ENCODE peak calls at places on chromosomes 16 and 17, in nine cellular contexts. E is stimulated activated CD8-positive, alpha-beta memory T cell treated with anti-CD3 and anti-CD28 coated beads, Interleukin-15, amount 100 ng/mL, for 4 hours; B is fibroblast of mammary gland; W is body of pancreas; X is cerebellar nuclear complex; G is naive B cell; L is progenitor cell of endocrine pancreas; N is cortex of kidney; Q is AG08395. H is an unnamed sample.
A peak's percentile ranks its signal among the peaks of the same experiment; 100 is the strongest.

GRCh38 chr16:53785044-53785443 is 81.1 kb downstream of the FTO start:
- DNase-seq in E (no peak), B (peak; percentile 31), W (no peak), X (no peak), G (no peak), L (no peak), N (no peak), Q (no peak), H (peak; percentile 49)

GRCh38 chr17:17119533-17119932 is 77.3 kb downstream of the MPRIP start:
- DNase-seq in E (peak; percentile 24), B (peak; percentile 75), W (peak; percentile 44), X (no peak), G (no peak), L (no peak), N (no peak), Q (peak; percentile 41), H (no peak)

GRCh38 chr17:49209061-49209571 is 1.3 kb downstream of the GNGT2 start:
- DNase-seq in E (no peak), B (no peak), W (no peak), X (no peak), G (no peak), L (no peak), N (no peak), Q (no peak), H (no peak)

GRCh38 chr17:78919816-78920516 is 5.2 kb downstream of the TIMP2 start:
- DNase-seq in E (no peak), B (no peak), W (no peak), X (no peak), G (no peak), L (no peak), N (no peak), Q (no peak), H (no peak)

GRCh38 chr17:82100502-82101298 is 2.7 kb upstream of the FASN start:
- DNase-seq in E (no peak), B (no peak), W (no peak), X (no peak), G (no peak), L (no peak), N (no peak), Q (no peak), H (no peak)

GRCh38 chr16:349211-349610 is 3.3 kb downstream of the AXIN1 start:
- DNase-seq in E (no peak), B (no peak), W (no peak), X (no peak), G (no peak), L (no peak), N (no peak), Q (no peak), H (no peak)

GRCh38 chr17:58172369-58173071 is 5.7 kb downstream of the OR4D2 start:
- DNase-seq in E (no peak), B (peak; percentile 42), W (no peak), X (no peak), G (no peak), L (no peak), N (no peak), Q (peak; percentile 24), H (no peak)

GRCh38 chr16:13939821-13940220 is 19.9 kb downstream of the ERCC4 start:
- DNase-seq in E (no peak), B (peak; percentile 57), W (no peak), X (no peak), G (no peak), L (no peak), N (no peak), Q (no peak), H (no peak)

GRCh38 chr16:50806099-50807062 is 64.5 kb downstream of the CYLD start:
- DNase-seq in E (peak; percentile 56), B (peak; percentile 89), W (peak; percentile 90), X (peak; percentile 87), G (peak; percentile 81), L (peak; percentile 77), N (no peak), Q (peak; percentile 87), H (peak; percentile 88)

GRCh38 chr17:42608692-42609181 is 437 bp downstream of the RETREG3 start:
- DNase-seq in E (no peak), B (peak; percentile 5), W (no peak), X (no peak), G (no peak), L (no peak), N (no peak), Q (no peak), H (no peak)

GRCh38 chr17:80089762-80090161 is 11.6 kb upstream of the GAA start:
- DNase-seq in E (no peak), B (no peak), W (no peak), X (no peak), G (no peak), L (no peak), N (no peak), Q (no peak), H (no peak)

GRCh38 chr16:3029499-3030127 is 5.8 kb downstream of the THOC6 start:
- DNase-seq in E (no peak), B (peak; percentile 36), W (peak; percentile 24), X (no peak), G (no peak), L (no peak), N (no peak), Q (peak; percentile 53), H (no peak)

GRCh38 chr17:77827461-77827968 is 131.0 kb upstream of the TNRC6C start:
- DNase-seq in E (no peak), B (no peak), W (no peak), X (no peak), G (no peak), L (no peak), N (no peak), Q (no peak), H (no peak)

GRCh38 chr16:3754304-3754703 is 37.0 kb upstream of the TRAP1 start:
- DNase-seq in E (no peak), B (no peak), W (no peak), X (no peak), G (no peak), L (no peak), N (no peak), Q (peak; percentile 28), H (no peak)

GRCh38 chr17:789160-789840 is 7.1 kb downstream of the MRM3 start:
- DNase-seq in E (no peak), B (no peak), W (no peak), X (no peak), G (no peak), L (no peak), N (no peak), Q (no peak), H (no peak)

GRCh38 chr17:55086635-55087058 is 118.1 kb downstream of the STXBP4 start:
- DNase-seq in E (no peak), B (peak; percentile 89), W (no peak), X (no peak), G (no peak), L (no peak), N (no peak), Q (peak; percentile 29), H (peak; percentile 70)

GRCh38 chr17:77343031-77343866 is 202.5 kb downstream of the SEC14L1 start:
- DNase-seq in E (no peak), B (no peak), W (no peak), X (no peak), G (no peak), L (no peak), N (no peak), Q (no peak), H (no peak)

GRCh38 chr17:49146620-49147306 is 14.2 kb downstream of the B4GALNT2 start:
- DNase-seq in E (no peak), B (peak; percentile 99), W (no peak), X (no peak), G (no peak), L (no peak), N (no peak), Q (peak; percentile 96), H (peak; percentile 88)

GRCh38 chr16:2425825-2426430 is 3.3 kb upstream of the CCNF start:
- DNase-seq in E (no peak), B (no peak), W (no peak), X (no peak), G (no peak), L (no peak), N (no peak), Q (no peak), H (no peak)